ENCODE peak calls at places on chromosome 19, in six cellular contexts. H is fibroblast of mammary gland, X is AG08396, U is posterior cingulate gyrus, V is RCC 7860, T is activated T-cell treated with anti-CD3 and anti-CD28 coated beads for 1 hour. S is an unnamed sample.
A peak's percentile ranks its signal among the peaks of the same experiment; 100 is the strongest.

GRCh38 chr19:55113570-55114039 is 3.8 kb downstream of the PPP1R12C start:
- DNase-seq in U (no peak), X (peak; percentile 95), V (peak; percentile 60), T (no peak), H (peak; percentile 93), S (peak; percentile 88)

GRCh38 chr19:36489920-36490415 is 607 bp upstream of the ZNF566 start:
- DNase-seq in X (peak; percentile 91), H (peak; percentile 90), T (peak; percentile 57), V (peak; percentile 65), U (peak; percentile 74), S (peak; percentile 90)

GRCh38 chr19:10718205-10719196 is 622 bp downstream of the DNM2 start:
- DNase-seq in H (peak; percentile 26), X (peak; percentile 67), V (no peak), T (peak; percentile 35), U (peak; percentile 32), S (no peak)

GRCh38 chr19:2021453-2022140 is 6.1 kb upstream of the BTBD2 start:
- DNase-seq in U (no peak), H (no peak), V (no peak), T (no peak), X (no peak), S (no peak)

GRCh38 chr19:47446534-47447469 is 24.9 kb downstream of the SLC8A2 start:
- DNase-seq in T (no peak), H (no peak), U (no peak), V (no peak), X (no peak), S (no peak)

GRCh38 chr19:7811989-7812388 is 18.0 kb upstream of the EVI5L start:
- DNase-seq in H (no peak), T (no peak), V (no peak), U (no peak), X (no peak), S (no peak)

GRCh38 chr19:38877781-38878574 is at the start of gene RINL:
- DNase-seq in U (no peak), H (no peak), V (no peak), X (no peak), T (peak; percentile 58), S (no peak)

GRCh38 chr19:10766049-10766623 is 48.3 kb downstream of the DNM2 start:
- DNase-seq in H (no peak), U (no peak), X (no peak), T (no peak), V (no peak), S (no peak)

GRCh38 chr19:14475251-14476073 is at the start of gene PTGER1:
- DNase-seq in H (peak; percentile 47), T (no peak), U (no peak), V (peak; percentile 60), X (peak; percentile 81), S (no peak)

GRCh38 chr19:48654299-48655059 is 8.5 kb upstream of the CA11 start:
- DNase-seq in V (no peak), H (no peak), U (no peak), T (no peak), X (no peak), S (no peak)

GRCh38 chr19:5006201-5006600 is 37.3 kb downstream of the KDM4B start:
- DNase-seq in U (no peak), X (no peak), V (peak; percentile 40), T (no peak), H (peak; percentile 46), S (peak; percentile 51)

GRCh38 chr19:5621945-5622464 is 571 bp downstream of the SAFB2 start:
- DNase-seq in U (no peak), X (no peak), V (no peak), H (no peak), T (peak; percentile 20), S (no peak)

GRCh38 chr19:55635856-55636440 is 4.9 kb upstream of the ZNF580 start:
- DNase-seq in T (no peak), U (no peak), X (no peak), V (no peak), H (no peak), S (no peak)

GRCh38 chr19:31560021-31560770 is 211.0 kb upstream of the TSHZ3 start:
- DNase-seq in U (no peak), V (no peak), T (no peak), H (no peak), X (peak; percentile 18), S (no peak)

GRCh38 chr19:343941-344624 is 513 bp downstream of the MIER2 start:
- DNase-seq in X (peak; percentile 88), U (no peak), H (no peak), T (peak; percentile 33), V (no peak), S (peak; percentile 70)

GRCh38 chr19:50790898-50791562 is 815 bp downstream of the ACP4 start:
- DNase-seq in T (no peak), U (no peak), H (no peak), X (no peak), V (no peak), S (no peak)

GRCh38 chr19:2475018-2475701 is 767 bp upstream of the GADD45B start:
- DNase-seq in X (peak; percentile 70), V (peak; percentile 58), T (peak; percentile 43), U (no peak), H (peak; percentile 62), S (no peak)